ENCODE peak calls at places on chromosomes 13 and 19, in five cellular contexts. One of them, this sample, is unnamed. For H3K9me3, the result is how much of the 10 kb centered on the place peaks cover.

GRCh38 chr13:110376120-110376519 is 69.0 kb downstream of the COL4A2 start:
- DNase-seq in pancreas: no peak
- DNase-seq in heart left ventricle: no peak
- DNase-seq in breast epithelium: no peak
- DNase-seq in upper lobe of left lung: no peak
- DNase-seq in this sample: no peak

GRCh38 chr19:47357788-47358680 is 8.9 kb downstream of the DHX34 start:
- DNase-seq in pancreas: no peak
- DNase-seq in heart left ventricle: no peak
- DNase-seq in breast epithelium: no peak
- DNase-seq in upper lobe of left lung: peak
- DNase-seq in this sample: no peak

GRCh38 chr13:83286737-83287136 is 595.5 kb downstream of the SLITRK1 start:
- DNase-seq in pancreas: no peak
- DNase-seq in heart left ventricle: no peak
- DNase-seq in breast epithelium: no peak
- DNase-seq in upper lobe of left lung: no peak
- DNase-seq in this sample: no peak

GRCh38 chr19:58577581-58578429 is 4.7 kb upstream of the MZF1 start:
- DNase-seq in pancreas: peak
- DNase-seq in heart left ventricle: peak
- DNase-seq in breast epithelium: peak
- DNase-seq in upper lobe of left lung: no peak
- DNase-seq in this sample: no peak

GRCh38 chr13:31950121-31950810 is 81.3 kb upstream of the FRY start:
- DNase-seq in pancreas: no peak
- DNase-seq in heart left ventricle: no peak
- DNase-seq in breast epithelium: no peak
- DNase-seq in upper lobe of left lung: no peak
- DNase-seq in this sample: no peak

GRCh38 chr13:91459485-91459884 is 61.1 kb downstream of the GPC5 start:
- DNase-seq in pancreas: no peak
- DNase-seq in heart left ventricle: no peak
- DNase-seq in breast epithelium: no peak
- DNase-seq in upper lobe of left lung: no peak
- DNase-seq in this sample: no peak

GRCh38 chr19:55118401-55118991 is 1.1 kb upstream of the PPP1R12C start:
- DNase-seq in pancreas: peak
- DNase-seq in heart left ventricle: peak
- DNase-seq in breast epithelium: no peak
- DNase-seq in upper lobe of left lung: peak
- DNase-seq in this sample: no peak

GRCh38 chr13:48403151-48403631 is 9.7 kb downstream of the LPAR6 start:
- DNase-seq in pancreas: no peak
- DNase-seq in heart left ventricle: no peak
- DNase-seq in breast epithelium: no peak
- DNase-seq in upper lobe of left lung: no peak
- DNase-seq in this sample: no peak

GRCh38 chr13:85386424-85386823 is 412.8 kb downstream of the SLITRK6 start:
- DNase-seq in pancreas: no peak
- DNase-seq in heart left ventricle: no peak
- DNase-seq in breast epithelium: no peak
- DNase-seq in upper lobe of left lung: no peak
- DNase-seq in this sample: no peak

GRCh38 chr13:37134411-37135041 is 29.1 kb upstream of the CSNK1A1L start:
- DNase-seq in pancreas: no peak
- DNase-seq in heart left ventricle: no peak
- DNase-seq in breast epithelium: no peak
- DNase-seq in upper lobe of left lung: no peak
- DNase-seq in this sample: no peak

GRCh38 chr19:13817615-13818371 is 22.6 kb downstream of the ZSWIM4 start:
- DNase-seq in pancreas: peak
- DNase-seq in heart left ventricle: no peak
- DNase-seq in breast epithelium: no peak
- DNase-seq in upper lobe of left lung: peak
- DNase-seq in this sample: no peak
- H3K4me3 ChIP-seq in pancreas: peak
- H3K4me3 ChIP-seq in heart left ventricle: peak
- H3K4me3 ChIP-seq in breast epithelium: no peak
- H3K4me3 ChIP-seq in upper lobe of left lung: no peak
- H3K4me3 ChIP-seq in this sample: no peak

GRCh38 chr13:40875048-40875447 is 85.6 kb downstream of the SLC25A15 start:
- DNase-seq in pancreas: no peak
- DNase-seq in heart left ventricle: no peak
- DNase-seq in breast epithelium: no peak
- DNase-seq in upper lobe of left lung: no peak
- DNase-seq in this sample: no peak
- H3K9me3 ChIP-seq in pancreas: under half
- H3K9me3 ChIP-seq in heart left ventricle: under half
- H3K9me3 ChIP-seq in breast epithelium: under half
- H3K9me3 ChIP-seq in upper lobe of left lung: under half
- H3K9me3 ChIP-seq in this sample: under half

DNA sequence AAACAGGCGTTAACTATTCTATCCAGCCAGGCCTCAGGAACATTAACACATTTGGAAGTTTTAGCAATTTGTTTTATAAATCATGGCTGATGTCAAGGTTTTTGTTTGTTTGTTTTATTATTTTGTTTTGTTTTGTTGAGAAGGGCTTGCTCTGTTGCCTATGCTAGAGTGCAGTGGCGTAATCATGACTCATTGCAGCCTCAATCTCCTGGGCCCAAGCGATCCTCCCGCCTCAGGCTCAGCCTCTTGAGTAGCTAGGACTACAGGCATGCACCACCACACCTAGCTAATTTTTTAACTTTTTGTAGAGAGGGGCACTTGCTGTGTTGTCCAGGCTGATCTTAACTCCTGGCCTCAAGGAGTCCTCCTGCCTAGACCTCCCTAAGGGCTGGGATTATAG is 28.3 kb downstream of the NUP58 start:
- DNase-seq in pancreas: no peak
- DNase-seq in heart left ventricle: no peak
- DNase-seq in breast epithelium: no peak
- DNase-seq in upper lobe of left lung: no peak
- DNase-seq in this sample: no peak
- H3K27ac ChIP-seq in pancreas: no peak
- H3K27ac ChIP-seq in heart left ventricle: no peak
- H3K27ac ChIP-seq in breast epithelium: no peak
- H3K27ac ChIP-seq in upper lobe of left lung: no peak
- H3K27ac ChIP-seq in this sample: no peak

GRCh38 chr19:1000591-1001537 is 645 bp downstream of the GRIN3B start:
- DNase-seq in pancreas: no peak
- DNase-seq in heart left ventricle: no peak
- DNase-seq in breast epithelium: no peak
- DNase-seq in upper lobe of left lung: peak
- DNase-seq in this sample: no peak
- H3K4me3 ChIP-seq in pancreas: no peak
- H3K4me3 ChIP-seq in heart left ventricle: peak
- H3K4me3 ChIP-seq in breast epithelium: no peak
- H3K4me3 ChIP-seq in upper lobe of left lung: no peak
- H3K4me3 ChIP-seq in this sample: no peak

GRCh38 chr19:15894359-15894758 is 3.5 kb downstream of the CYP4F2 start:
- DNase-seq in pancreas: no peak
- DNase-seq in heart left ventricle: no peak
- DNase-seq in breast epithelium: no peak
- DNase-seq in upper lobe of left lung: no peak
- DNase-seq in this sample: no peak

GRCh38 chr19:15895876-15896430 is 1.9 kb downstream of the CYP4F2 start:
- DNase-seq in pancreas: no peak
- DNase-seq in heart left ventricle: no peak
- DNase-seq in breast epithelium: no peak
- DNase-seq in upper lobe of left lung: no peak
- DNase-seq in this sample: no peak

GRCh38 chr19:15897026-15897737 is 692 bp downstream of the CYP4F2 start:
- DNase-seq in pancreas: no peak
- DNase-seq in heart left ventricle: no peak
- DNase-seq in breast epithelium: no peak
- DNase-seq in upper lobe of left lung: peak
- DNase-seq in this sample: no peak

GRCh38 chr19:15900504-15900903 is 2.6 kb upstream of the CYP4F2 start:
- DNase-seq in pancreas: no peak
- DNase-seq in heart left ventricle: no peak
- DNase-seq in breast epithelium: no peak
- DNase-seq in upper lobe of left lung: no peak
- DNase-seq in this sample: no peak

DNA sequence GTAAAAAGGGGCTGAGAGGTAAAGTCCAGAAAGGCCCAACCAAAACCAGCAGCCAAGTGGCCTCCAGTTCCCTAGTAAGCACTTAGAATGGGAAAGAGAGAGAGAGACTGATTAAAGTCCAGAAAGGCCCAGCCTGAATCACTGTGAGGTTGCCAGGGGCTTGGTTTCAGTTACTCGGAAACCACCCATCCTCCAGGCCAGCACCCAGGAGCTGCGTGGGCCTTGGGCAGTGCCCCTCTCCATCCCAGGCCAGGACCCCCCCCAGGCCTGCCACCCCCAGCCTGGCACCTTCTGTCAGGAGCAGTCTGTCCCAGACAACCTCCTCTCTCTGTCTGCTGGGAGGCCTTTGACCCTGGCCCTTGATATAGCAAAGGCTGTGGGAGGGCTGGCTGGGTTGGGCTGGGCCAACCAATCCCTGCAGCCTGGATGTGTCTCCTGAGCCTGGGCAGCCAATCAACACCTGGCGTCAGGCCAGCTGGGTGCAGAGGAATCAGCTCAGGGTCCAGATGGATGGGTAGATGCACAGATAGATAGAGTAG is at the start of gene CYP4F2:
- DNase-seq in pancreas: no peak
- DNase-seq in heart left ventricle: no peak
- DNase-seq in breast epithelium: no peak
- DNase-seq in upper lobe of left lung: peak
- DNase-seq in this sample: no peak
- H3K9me3 ChIP-seq in pancreas: under half
- H3K9me3 ChIP-seq in heart left ventricle: under half
- H3K9me3 ChIP-seq in breast epithelium: under half
- H3K9me3 ChIP-seq in upper lobe of left lung: under half
- H3K9me3 ChIP-seq in this sample: under half

GRCh38 chr13:22210134-22210930 is 539.5 kb downstream of the FGF9 start:
- DNase-seq in pancreas: no peak
- DNase-seq in heart left ventricle: no peak
- DNase-seq in breast epithelium: no peak
- DNase-seq in upper lobe of left lung: peak
- DNase-seq in this sample: no peak
- H3K27ac ChIP-seq in pancreas: no peak
- H3K27ac ChIP-seq in heart left ventricle: peak
- H3K27ac ChIP-seq in breast epithelium: no peak
- H3K27ac ChIP-seq in upper lobe of left lung: no peak
- H3K27ac ChIP-seq in this sample: no peak

GRCh38 chr13:33105387-33106005 is 89.3 kb downstream of the KL start:
- DNase-seq in pancreas: no peak
- DNase-seq in heart left ventricle: peak
- DNase-seq in breast epithelium: no peak
- DNase-seq in upper lobe of left lung: no peak
- DNase-seq in this sample: no peak
- H3K4me3 ChIP-seq in pancreas: no peak
- H3K4me3 ChIP-seq in heart left ventricle: no peak
- H3K4me3 ChIP-seq in breast epithelium: no peak
- H3K4me3 ChIP-seq in upper lobe of left lung: no peak
- H3K4me3 ChIP-seq in this sample: no peak